ENCODE peak calls at places on chromosomes 7 and 10, in five cellular contexts. C is CD4-positive, alpha-beta T cell; U is heart left ventricle; Q is lung; G is IMR-90. X is an unnamed sample.

GRCh38 chr10:30820282-30820991 is 190.9 kb upstream of the LYZL2 start:
- DNase-seq in C (no peak), U (no peak), Q (no peak), G (peak; percentile 95), X (no peak)

GRCh38 chr10:30282226-30282625 is 66.9 kb downstream of the MTPAP start:
- DNase-seq in C (no peak), U (no peak), Q (no peak), G (no peak), X (no peak)

GRCh38 chr7:600935-601334 is 81.3 kb upstream of the PDGFA start:
- DNase-seq in C (no peak), U (peak; percentile 16), Q (no peak), G (no peak), X (no peak)

GRCh38 chr7:47832105-47832715 is 116.1 kb downstream of the PKD1L1 start:
- DNase-seq in C (no peak), U (no peak), Q (no peak), G (no peak), X (no peak)

GRCh38 chr7:28052933-28053332 is 127.7 kb downstream of the JAZF1 start:
- DNase-seq in C (no peak), U (no peak), Q (no peak), G (peak; percentile 82), X (no peak)

GRCh38 chr10:69075431-69075830 is 12.5 kb upstream of the SRGN start:
- DNase-seq in C (no peak), U (no peak), Q (no peak), G (no peak), X (no peak)

GRCh38 chr10:125011171-125011925 is 69.4 kb downstream of the ZRANB1 start:
- DNase-seq in C (no peak), U (no peak), Q (no peak), G (no peak), X (no peak)

GRCh38 chr7:41674505-41675023 is 28.3 kb downstream of the INHBA start:
- DNase-seq in C (no peak), U (no peak), Q (no peak), G (no peak), X (no peak)

GRCh38 chr7:143993924-143994323 is 6.2 kb upstream of the OR6B1 start:
- DNase-seq in C (no peak), U (no peak), Q (no peak), G (no peak), X (no peak)

GRCh38 chr7:38057829-38058228 is 120.2 kb upstream of the STARD3NL start:
- DNase-seq in C (no peak), U (no peak), Q (no peak), G (no peak), X (no peak)

GRCh38 chr10:79146611-79147130 is 77.9 kb downstream of the ZMIZ1 start:
- DNase-seq in C (no peak), U (peak; percentile 87), Q (peak; percentile 78), G (peak; percentile 37), X (no peak)

GRCh38 chr7:21869785-21870402 is 75.8 kb downstream of the CDCA7L start:
- DNase-seq in C (no peak), U (no peak), Q (no peak), G (peak; percentile 37), X (no peak)

GRCh38 chr7:101882595-101883564 is 65.5 kb downstream of the CUX1 start:
- DNase-seq in C (no peak), U (peak; percentile 85), Q (peak; percentile 88), G (peak; percentile 100), X (peak; percentile 61)

GRCh38 chr7:81268551-81268950 is 349.7 kb upstream of the SEMA3C start:
- DNase-seq in C (no peak), U (no peak), Q (no peak), G (peak; percentile 25), X (no peak)

GRCh38 chr10:3740157-3740871 is 44.7 kb downstream of the KLF6 start:
- DNase-seq in C (no peak), U (no peak), Q (no peak), G (peak; percentile 76), X (no peak)

GRCh38 chr7:98892609-98893008 is 14.3 kb downstream of the TRRAP start:
- DNase-seq in C (no peak), U (no peak), Q (no peak), G (no peak), X (no peak)

GRCh38 chr10:43264987-43265798 is 1.7 kb downstream of the RASGEF1A start:
- DNase-seq in C (no peak), U (no peak), Q (no peak), G (no peak), X (peak; percentile 19)

GRCh38 chr10:20274580-20274979 is 458.3 kb downstream of the PLXDC2 start:
- DNase-seq in C (no peak), U (no peak), Q (no peak), G (no peak), X (no peak)

GRCh38 chr10:114397651-114398145 is 6.6 kb downstream of the AFAP1L2 start:
- DNase-seq in C (no peak), U (no peak), Q (no peak), G (no peak), X (no peak)

GRCh38 chr10:44463511-44464121 is 78.7 kb upstream of the CXCL12 start:
- DNase-seq in C (no peak), U (no peak), Q (no peak), G (no peak), X (no peak)

GRCh38 chr10:44462338-44462914 is 77.5 kb upstream of the CXCL12 start:
- DNase-seq in C (no peak), U (no peak), Q (no peak), G (no peak), X (no peak)

GRCh38 chr10:44466236-44466635 is 81.3 kb upstream of the CXCL12 start:
- DNase-seq in C (no peak), U (no peak), Q (no peak), G (peak; percentile 51), X (no peak)

GRCh38 chr10:44465430-44466115 is 80.7 kb upstream of the CXCL12 start:
- DNase-seq in C (no peak), U (no peak), Q (no peak), G (no peak), X (no peak)

DNA sequence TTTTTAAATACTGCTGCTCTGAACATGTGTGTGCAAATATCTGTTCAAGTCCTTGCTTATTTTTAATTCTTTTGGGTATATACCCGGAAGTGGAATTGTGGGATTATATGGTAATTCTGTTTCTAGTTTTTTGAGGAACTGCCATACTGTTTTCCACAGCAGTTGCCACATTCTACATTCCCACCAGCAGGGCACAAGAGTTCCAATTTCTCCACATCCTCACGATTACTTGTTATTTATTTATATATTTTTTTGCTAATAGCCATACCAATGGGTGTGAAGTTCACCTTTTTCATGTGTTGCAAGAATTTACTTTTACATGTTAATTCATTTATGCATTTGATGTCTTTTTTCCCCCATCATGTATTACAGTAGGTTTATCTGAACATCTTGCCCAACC is 79.6 kb upstream of the CXCL12 start:
- DNase-seq in C (no peak), U (no peak), Q (no peak), G (no peak), X (no peak)
- TF ChIP-seq CTCF in C (no peak), U (no peak), Q (no peak), G (no peak), X (no peak)

GRCh38 chr10:91196268-91197043 is 24.0 kb upstream of the PCGF5 start:
- DNase-seq in C (no peak), U (no peak), Q (no peak), G (no peak), X (no peak)

GRCh38 chr10:91198781-91199180 is 21.7 kb upstream of the PCGF5 start:
- DNase-seq in C (no peak), U (no peak), Q (no peak), G (peak; percentile 85), X (no peak)

GRCh38 chr10:91200314-91201212 is 19.9 kb upstream of the PCGF5 start:
- DNase-seq in C (no peak), U (peak; percentile 29), Q (no peak), G (no peak), X (no peak)

GRCh38 chr10:91194497-91195179 is 25.8 kb upstream of the PCGF5 start:
- DNase-seq in C (no peak), U (no peak), Q (no peak), G (peak; percentile 81), X (no peak)

DNA sequence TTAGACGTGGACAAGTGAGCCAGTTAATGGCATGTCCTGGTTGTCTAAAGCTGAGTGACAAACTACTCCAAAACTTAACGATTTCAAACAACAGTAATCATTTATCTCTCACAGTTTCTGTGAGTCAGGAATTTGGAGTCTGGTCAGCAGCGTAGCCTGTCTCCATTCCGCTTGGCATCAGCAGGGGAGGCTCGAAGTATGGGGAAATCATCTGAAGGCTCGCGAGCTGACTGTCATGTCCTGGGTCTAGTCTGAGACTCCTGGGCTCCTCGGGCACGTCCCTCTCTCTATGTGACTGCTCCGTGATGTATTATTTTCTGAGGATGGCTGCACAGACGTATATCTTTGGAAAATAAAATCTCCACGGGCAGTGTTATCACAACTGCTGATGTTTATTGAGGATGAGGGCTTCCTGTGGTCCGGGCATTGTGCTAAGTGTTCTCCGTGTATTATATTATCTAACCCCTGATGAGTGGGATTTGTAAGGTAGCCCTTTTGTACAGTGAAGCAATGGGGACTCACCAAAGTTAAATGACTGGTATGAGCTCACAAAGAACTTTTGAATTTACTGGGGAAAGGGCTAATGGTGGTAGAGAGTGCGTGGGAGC is 23.3 kb upstream of the PCGF5 start:
- DNase-seq in C (no peak), U (peak; percentile 62), Q (no peak), G (peak; percentile 53), X (no peak)
- TF ChIP-seq CTCF in C (no peak), U (no peak), Q (no peak), G (peak; percentile 4), X (no peak)

DNA sequence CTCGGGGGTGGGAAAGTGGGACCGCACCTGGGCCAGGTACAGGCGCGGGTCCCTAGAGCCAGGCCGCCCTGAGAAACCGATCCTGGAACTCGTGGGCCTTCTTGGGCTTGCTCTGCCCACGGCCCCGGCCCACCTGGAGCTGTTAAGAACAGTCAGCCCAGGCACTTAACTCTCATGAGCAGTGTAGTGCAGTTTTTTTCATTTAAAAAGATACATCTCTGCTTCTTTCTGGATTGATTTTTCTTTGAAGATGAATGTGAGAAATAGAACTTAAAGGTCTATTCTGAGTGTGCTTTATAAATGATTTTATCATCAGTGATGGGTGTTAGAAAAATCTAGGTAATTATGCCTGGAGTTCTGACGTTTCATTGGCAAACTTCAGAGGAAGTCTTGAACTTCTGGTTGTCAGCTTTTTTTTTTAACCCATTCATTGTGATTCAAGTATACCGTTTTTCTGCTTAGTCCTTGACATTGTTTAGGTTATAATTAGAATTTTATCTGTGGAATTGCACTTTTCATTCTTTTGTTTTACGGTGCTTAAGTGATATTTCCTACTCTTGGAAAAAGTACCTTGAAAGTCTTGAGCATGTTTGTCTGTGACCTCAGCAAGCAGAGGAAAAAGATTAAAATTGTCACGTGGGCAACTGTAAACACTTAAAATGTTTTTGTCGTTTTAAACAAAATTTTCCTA is 845 bp downstream of the CDK1 start:
- DNase-seq in C (no peak), U (no peak), Q (no peak), G (no peak), X (no peak)
- TF ChIP-seq CTCF in C (no peak), U (no peak), Q (no peak), G (no peak), X (no peak)

GRCh38 chr7:133858311-133858710 is 268.8 kb upstream of the LRGUK start:
- DNase-seq in C (no peak), U (no peak), Q (no peak), G (no peak), X (no peak)

GRCh38 chr7:133857376-133858119 is 269.6 kb upstream of the LRGUK start:
- DNase-seq in C (no peak), U (no peak), Q (no peak), G (no peak), X (no peak)

GRCh38 chr7:133851416-133851815 is 275.7 kb upstream of the LRGUK start:
- DNase-seq in C (no peak), U (no peak), Q (no peak), G (no peak), X (no peak)

GRCh38 chr7:133853706-133854276 is 273.3 kb upstream of the LRGUK start:
- DNase-seq in C (no peak), U (no peak), Q (peak; percentile 35), G (peak; percentile 90), X (no peak)

GRCh38 chr7:133854739-133855138 is 272.4 kb upstream of the LRGUK start:
- DNase-seq in C (no peak), U (no peak), Q (no peak), G (peak; percentile 76), X (no peak)
- TF ChIP-seq CTCF in C (no peak), U (peak; percentile 57), Q (no peak), G (peak; percentile 53), X (no peak)

X was measured in omental fat pad.